ENCODE peak calls at places on chromosome 19, in eight cellular contexts. One of them, this sample, is unnamed.

GRCh38 chr19:48636859-48637448 is at the start of gene DBP:
- DNase-seq in stimulated activated naive CD4-positive, alpha-beta T cell: peak
- DNase-seq in GM10248: no peak
- DNase-seq in AG04450: no peak
- DNase-seq in activated CD8-positive, alpha-beta memory T cell treated with anti-CD3 and anti-CD28 coated beads for 1 hour: no peak
- DNase-seq in stomach: peak
- DNase-seq in ELR: peak
- DNase-seq in mesendoderm: no peak
- DNase-seq in this sample: no peak

GRCh38 chr19:36775768-36776167 is 3.2 kb upstream of the ZNF850 start:
- DNase-seq in stimulated activated naive CD4-positive, alpha-beta T cell: no peak
- DNase-seq in AG04450: no peak
- DNase-seq in stomach: no peak
- DNase-seq in GM10248: no peak
- DNase-seq in activated CD8-positive, alpha-beta memory T cell treated with anti-CD3 and anti-CD28 coated beads for 1 hour: no peak
- DNase-seq in mesendoderm: no peak
- DNase-seq in ELR: no peak
- DNase-seq in this sample: no peak

GRCh38 chr19:9850235-9850959 is 15.3 kb downstream of the PIN1 start:
- DNase-seq in activated CD8-positive, alpha-beta memory T cell treated with anti-CD3 and anti-CD28 coated beads for 1 hour: no peak
- DNase-seq in mesendoderm: no peak
- DNase-seq in ELR: no peak
- DNase-seq in stimulated activated naive CD4-positive, alpha-beta T cell: no peak
- DNase-seq in GM10248: no peak
- DNase-seq in AG04450: no peak
- DNase-seq in stomach: no peak
- DNase-seq in this sample: no peak

GRCh38 chr19:33064117-33064777 is 441 bp downstream of the RHPN2 start:
- DNase-seq in activated CD8-positive, alpha-beta memory T cell treated with anti-CD3 and anti-CD28 coated beads for 1 hour: no peak
- DNase-seq in ELR: peak
- DNase-seq in stimulated activated naive CD4-positive, alpha-beta T cell: no peak
- DNase-seq in GM10248: peak
- DNase-seq in mesendoderm: peak
- DNase-seq in stomach: peak
- DNase-seq in AG04450: no peak
- DNase-seq in this sample: peak

GRCh38 chr19:45047188-45047797 is 8.4 kb downstream of the CLASRP start:
- DNase-seq in mesendoderm: no peak
- DNase-seq in GM10248: peak
- DNase-seq in stimulated activated naive CD4-positive, alpha-beta T cell: no peak
- DNase-seq in ELR: no peak
- DNase-seq in AG04450: no peak
- DNase-seq in stomach: no peak
- DNase-seq in activated CD8-positive, alpha-beta memory T cell treated with anti-CD3 and anti-CD28 coated beads for 1 hour: no peak
- DNase-seq in this sample: peak

GRCh38 chr19:39941151-39941550 is 6.7 kb upstream of the FCGBP start:
- DNase-seq in ELR: no peak
- DNase-seq in stomach: peak
- DNase-seq in activated CD8-positive, alpha-beta memory T cell treated with anti-CD3 and anti-CD28 coated beads for 1 hour: no peak
- DNase-seq in GM10248: no peak
- DNase-seq in mesendoderm: no peak
- DNase-seq in stimulated activated naive CD4-positive, alpha-beta T cell: no peak
- DNase-seq in AG04450: no peak
- DNase-seq in this sample: no peak

GRCh38 chr19:36373638-36374156 is 5.3 kb downstream of the ZFP14 start:
- DNase-seq in stimulated activated naive CD4-positive, alpha-beta T cell: no peak
- DNase-seq in GM10248: no peak
- DNase-seq in stomach: no peak
- DNase-seq in mesendoderm: no peak
- DNase-seq in ELR: no peak
- DNase-seq in AG04450: no peak
- DNase-seq in activated CD8-positive, alpha-beta memory T cell treated with anti-CD3 and anti-CD28 coated beads for 1 hour: no peak
- DNase-seq in this sample: no peak

GRCh38 chr19:39913682-39914333 is 20.6 kb downstream of the FCGBP start:
- DNase-seq in stomach: peak
- DNase-seq in mesendoderm: no peak
- DNase-seq in AG04450: no peak
- DNase-seq in GM10248: no peak
- DNase-seq in stimulated activated naive CD4-positive, alpha-beta T cell: no peak
- DNase-seq in activated CD8-positive, alpha-beta memory T cell treated with anti-CD3 and anti-CD28 coated beads for 1 hour: no peak
- DNase-seq in ELR: no peak
- DNase-seq in this sample: no peak

GRCh38 chr19:1361601-1362384 is 21.9 kb upstream of the NDUFS7 start:
- DNase-seq in ELR: peak
- DNase-seq in GM10248: no peak
- DNase-seq in mesendoderm: no peak
- DNase-seq in stimulated activated naive CD4-positive, alpha-beta T cell: no peak
- DNase-seq in AG04450: no peak
- DNase-seq in activated CD8-positive, alpha-beta memory T cell treated with anti-CD3 and anti-CD28 coated beads for 1 hour: no peak
- DNase-seq in stomach: no peak
- DNase-seq in this sample: no peak

GRCh38 chr19:23287620-23288019 is 37.4 kb upstream of the ZNF724 start:
- DNase-seq in stomach: no peak
- DNase-seq in activated CD8-positive, alpha-beta memory T cell treated with anti-CD3 and anti-CD28 coated beads for 1 hour: no peak
- DNase-seq in mesendoderm: peak
- DNase-seq in AG04450: no peak
- DNase-seq in GM10248: no peak
- DNase-seq in stimulated activated naive CD4-positive, alpha-beta T cell: no peak
- DNase-seq in ELR: peak
- DNase-seq in this sample: no peak

GRCh38 chr19:42423462-42424344 is 3.5 kb downstream of the LIPE start:
- DNase-seq in AG04450: peak
- DNase-seq in stomach: peak
- DNase-seq in ELR: peak
- DNase-seq in GM10248: peak
- DNase-seq in mesendoderm: peak
- DNase-seq in stimulated activated naive CD4-positive, alpha-beta T cell: peak
- DNase-seq in activated CD8-positive, alpha-beta memory T cell treated with anti-CD3 and anti-CD28 coated beads for 1 hour: peak
- DNase-seq in this sample: peak

GRCh38 chr19:40609561-40610395 is 8.6 kb downstream of the LTBP4 start:
- DNase-seq in stimulated activated naive CD4-positive, alpha-beta T cell: peak
- DNase-seq in GM10248: peak
- DNase-seq in mesendoderm: peak
- DNase-seq in stomach: peak
- DNase-seq in ELR: peak
- DNase-seq in activated CD8-positive, alpha-beta memory T cell treated with anti-CD3 and anti-CD28 coated beads for 1 hour: peak
- DNase-seq in AG04450: no peak
- DNase-seq in this sample: peak

GRCh38 chr19:36916991-36917390 is 859 bp downstream of the ZNF568 start:
- DNase-seq in activated CD8-positive, alpha-beta memory T cell treated with anti-CD3 and anti-CD28 coated beads for 1 hour: no peak
- DNase-seq in ELR: peak
- DNase-seq in stimulated activated naive CD4-positive, alpha-beta T cell: no peak
- DNase-seq in GM10248: no peak
- DNase-seq in mesendoderm: peak
- DNase-seq in stomach: no peak
- DNase-seq in AG04450: no peak
- DNase-seq in this sample: no peak

GRCh38 chr19:33168528-33168927 is 25.6 kb upstream of the LRP3 start:
- DNase-seq in stimulated activated naive CD4-positive, alpha-beta T cell: no peak
- DNase-seq in stomach: no peak
- DNase-seq in ELR: no peak
- DNase-seq in GM10248: no peak
- DNase-seq in AG04450: no peak
- DNase-seq in mesendoderm: no peak
- DNase-seq in activated CD8-positive, alpha-beta memory T cell treated with anti-CD3 and anti-CD28 coated beads for 1 hour: no peak
- DNase-seq in this sample: no peak

GRCh38 chr19:45137179-45137761 is 23.5 kb downstream of the NKPD1 start:
- DNase-seq in AG04450: no peak
- DNase-seq in ELR: no peak
- DNase-seq in stimulated activated naive CD4-positive, alpha-beta T cell: no peak
- DNase-seq in activated CD8-positive, alpha-beta memory T cell treated with anti-CD3 and anti-CD28 coated beads for 1 hour: no peak
- DNase-seq in stomach: no peak
- DNase-seq in mesendoderm: no peak
- DNase-seq in GM10248: peak
- DNase-seq in this sample: peak

GRCh38 chr19:33226550-33227241 is 1.0 kb upstream of the SLC7A10 start:
- DNase-seq in AG04450: no peak
- DNase-seq in mesendoderm: peak
- DNase-seq in stomach: peak
- DNase-seq in GM10248: no peak
- DNase-seq in ELR: no peak
- DNase-seq in activated CD8-positive, alpha-beta memory T cell treated with anti-CD3 and anti-CD28 coated beads for 1 hour: no peak
- DNase-seq in stimulated activated naive CD4-positive, alpha-beta T cell: no peak
- DNase-seq in this sample: no peak

GRCh38 chr19:31676271-31677004 is 327.2 kb upstream of the TSHZ3 start:
- DNase-seq in stimulated activated naive CD4-positive, alpha-beta T cell: no peak
- DNase-seq in AG04450: no peak
- DNase-seq in stomach: no peak
- DNase-seq in mesendoderm: peak
- DNase-seq in ELR: no peak
- DNase-seq in activated CD8-positive, alpha-beta memory T cell treated with anti-CD3 and anti-CD28 coated beads for 1 hour: no peak
- DNase-seq in GM10248: no peak
- DNase-seq in this sample: peak

GRCh38 chr19:54523403-54523802 is 20.8 kb downstream of the LAIR2 start:
- DNase-seq in GM10248: no peak
- DNase-seq in mesendoderm: no peak
- DNase-seq in stimulated activated naive CD4-positive, alpha-beta T cell: no peak
- DNase-seq in activated CD8-positive, alpha-beta memory T cell treated with anti-CD3 and anti-CD28 coated beads for 1 hour: no peak
- DNase-seq in ELR: peak
- DNase-seq in AG04450: no peak
- DNase-seq in stomach: no peak
- DNase-seq in this sample: no peak

GRCh38 chr19:798415-799075 is 1.3 kb downstream of the PTBP1 start:
- DNase-seq in AG04450: no peak
- DNase-seq in mesendoderm: no peak
- DNase-seq in stimulated activated naive CD4-positive, alpha-beta T cell: no peak
- DNase-seq in GM10248: peak
- DNase-seq in ELR: no peak
- DNase-seq in activated CD8-positive, alpha-beta memory T cell treated with anti-CD3 and anti-CD28 coated beads for 1 hour: no peak
- DNase-seq in stomach: no peak
- DNase-seq in this sample: no peak

GRCh38 chr19:42512130-42512636 is 16.1 kb downstream of the CEACAM1 start:
- DNase-seq in AG04450: no peak
- DNase-seq in stomach: no peak
- DNase-seq in GM10248: no peak
- DNase-seq in mesendoderm: no peak
- DNase-seq in stimulated activated naive CD4-positive, alpha-beta T cell: no peak
- DNase-seq in activated CD8-positive, alpha-beta memory T cell treated with anti-CD3 and anti-CD28 coated beads for 1 hour: no peak
- DNase-seq in ELR: no peak
- DNase-seq in this sample: peak

GRCh38 chr19:14118165-14119051 is 846 bp upstream of the PRKACA start:
- DNase-seq in activated CD8-positive, alpha-beta memory T cell treated with anti-CD3 and anti-CD28 coated beads for 1 hour: no peak
- DNase-seq in stimulated activated naive CD4-positive, alpha-beta T cell: peak
- DNase-seq in ELR: peak
- DNase-seq in mesendoderm: peak
- DNase-seq in GM10248: no peak
- DNase-seq in stomach: peak
- DNase-seq in AG04450: no peak
- DNase-seq in this sample: no peak

GRCh38 chr19:1102407-1103106 is 1.2 kb upstream of the GPX4 start:
- DNase-seq in stomach: peak
- DNase-seq in activated CD8-positive, alpha-beta memory T cell treated with anti-CD3 and anti-CD28 coated beads for 1 hour: no peak
- DNase-seq in stimulated activated naive CD4-positive, alpha-beta T cell: no peak
- DNase-seq in GM10248: peak
- DNase-seq in AG04450: peak
- DNase-seq in mesendoderm: peak
- DNase-seq in ELR: peak
- DNase-seq in this sample: no peak

GRCh38 chr19:1591421-1592022 is 1.1 kb downstream of the MBD3 start:
- DNase-seq in GM10248: no peak
- DNase-seq in stimulated activated naive CD4-positive, alpha-beta T cell: no peak
- DNase-seq in mesendoderm: peak
- DNase-seq in activated CD8-positive, alpha-beta memory T cell treated with anti-CD3 and anti-CD28 coated beads for 1 hour: no peak
- DNase-seq in ELR: peak
- DNase-seq in AG04450: no peak
- DNase-seq in stomach: no peak
- DNase-seq in this sample: peak

GRCh38 chr19:39845621-39846175 is 481 bp downstream of the FBL start:
- DNase-seq in activated CD8-positive, alpha-beta memory T cell treated with anti-CD3 and anti-CD28 coated beads for 1 hour: no peak
- DNase-seq in stimulated activated naive CD4-positive, alpha-beta T cell: no peak
- DNase-seq in ELR: peak
- DNase-seq in AG04450: no peak
- DNase-seq in GM10248: no peak
- DNase-seq in mesendoderm: peak
- DNase-seq in stomach: no peak
- DNase-seq in this sample: no peak

This sample was measured in MM.1S.